ENCODE peak calls at places on chromosome 4, in four cellular contexts. Y is IMR-90, E is endothelial cell of umbilical vein, A is GM12878. S is an unnamed sample.
A peak's percentile ranks its signal among the peaks of the same experiment; 100 is the strongest.

GRCh38 chr4:112973897-112974296 is 75.6 kb upstream of the ANK2 start:
- DNase-seq in Y (no peak), E (no peak), A (no peak), S (no peak)

GRCh38 chr4:13548059-13548983 is 4.0 kb upstream of the NKX3-2 start:
- DNase-seq in Y (no peak), E (no peak), A (no peak), S (no peak)

GRCh38 chr4:100795581-100795980 is 277.8 kb upstream of the EMCN start:
- DNase-seq in Y (no peak), E (no peak), A (no peak), S (no peak)

GRCh38 chr4:88939697-88940096 is 117.3 kb downstream of the FAM13A start:
- DNase-seq in Y (peak; percentile 69), E (no peak), A (no peak), S (no peak)

GRCh38 chr4:176635372-176636261 is 157.1 kb downstream of the VEGFC start:
- DNase-seq in Y (peak; percentile 90), E (peak; percentile 68), A (no peak), S (no peak)

GRCh38 chr4:85166318-85166717 is 199.8 kb upstream of the WDFY3 start:
- DNase-seq in Y (no peak), E (no peak), A (no peak), S (no peak)

GRCh38 chr4:176638992-176639391 is 153.7 kb downstream of the VEGFC start:
- DNase-seq in Y (peak; percentile 23), E (no peak), A (no peak), S (no peak)

GRCh38 chr4:19095491-19096046 is 1074.0 kb upstream of the LCORL start:
- DNase-seq in Y (no peak), E (no peak), A (no peak), S (no peak)

GRCh38 chr4:57580710-57581109 is 470.5 kb upstream of the IGFBP7 start:
- DNase-seq in Y (no peak), E (no peak), A (no peak), S (no peak)

GRCh38 chr4:167222098-167222497 is 12.2 kb downstream of the SPOCK3 start:
- DNase-seq in Y (no peak), E (no peak), A (peak; percentile 37), S (no peak)

GRCh38 chr4:1495416-1496115 is 89.3 kb upstream of the NKX1-1 start:
- DNase-seq in Y (no peak), E (no peak), A (no peak), S (no peak)

GRCh38 chr4:183636488-183636887 is 22.5 kb downstream of the RWDD4 start:
- DNase-seq in Y (no peak), E (peak; percentile 44), A (no peak), S (no peak)

GRCh38 chr4:159606835-159607234 is 504.0 kb downstream of the RAPGEF2 start:
- DNase-seq in Y (no peak), E (no peak), A (no peak), S (no peak)

GRCh38 chr4:122762520-122762919 is 30.0 kb downstream of the BBS12 start:
- DNase-seq in Y (no peak), E (no peak), A (no peak), S (no peak)

GRCh38 chr4:100019821-100020220 is 69.7 kb upstream of the H2AZ1 start:
- DNase-seq in Y (no peak), E (no peak), A (no peak), S (no peak)

GRCh38 chr4:6926681-6927478 is 17.3 kb downstream of the TBC1D14 start:
- DNase-seq in Y (peak; percentile 60), E (no peak), A (no peak), S (peak; percentile 80)

GRCh38 chr4:142265536-142265935 is 580.6 kb downstream of the INPP4B start:
- DNase-seq in Y (peak; percentile 75), E (peak; percentile 70), A (no peak), S (no peak)

GRCh38 chr4:122797405-122798094 is 29.1 kb upstream of the FGF2 start:
- DNase-seq in Y (no peak), E (no peak), A (no peak), S (no peak)

GRCh38 chr4:40584517-40585141 is 45.0 kb downstream of the RBM47 start:
- DNase-seq in Y (no peak), E (no peak), A (no peak), S (no peak)

GRCh38 chr4:126242679-126243390 is 928.1 kb downstream of the FAT4 start:
- DNase-seq in Y (no peak), E (peak; percentile 53), A (no peak), S (no peak)

GRCh38 chr4:87983996-87984395 is 8.5 kb downstream of the SPP1 start:
- DNase-seq in Y (no peak), E (no peak), A (no peak), S (no peak)

GRCh38 chr4:70715097-70715496 is 6.7 kb upstream of the RUFY3 start:
- DNase-seq in Y (peak; percentile 52), E (no peak), A (no peak), S (no peak)

GRCh38 chr4:126213996-126214395 is 899.2 kb downstream of the FAT4 start:
- DNase-seq in Y (no peak), E (no peak), A (no peak), S (no peak)

GRCh38 chr4:147756417-147756816 is 24.5 kb downstream of the ARHGAP10 start:
- DNase-seq in Y (no peak), E (no peak), A (no peak), S (no peak)

GRCh38 chr4:147760176-147760575 is 28.3 kb downstream of the ARHGAP10 start:
- DNase-seq in Y (no peak), E (no peak), A (no peak), S (no peak)

GRCh38 chr4:147753047-147753446 is 21.2 kb downstream of the ARHGAP10 start:
- DNase-seq in Y (no peak), E (no peak), A (no peak), S (no peak)

GRCh38 chr4:147754037-147754445 is 22.2 kb downstream of the ARHGAP10 start:
- DNase-seq in Y (peak; percentile 95), E (peak; percentile 61), A (no peak), S (no peak)

GRCh38 chr4:147755567-147756295 is 23.8 kb downstream of the ARHGAP10 start:
- DNase-seq in Y (peak; percentile 83), E (no peak), A (no peak), S (no peak)
- TF ChIP-seq FOS in Y (no peak), E (no peak), A (no peak), S (no peak)

DNA sequence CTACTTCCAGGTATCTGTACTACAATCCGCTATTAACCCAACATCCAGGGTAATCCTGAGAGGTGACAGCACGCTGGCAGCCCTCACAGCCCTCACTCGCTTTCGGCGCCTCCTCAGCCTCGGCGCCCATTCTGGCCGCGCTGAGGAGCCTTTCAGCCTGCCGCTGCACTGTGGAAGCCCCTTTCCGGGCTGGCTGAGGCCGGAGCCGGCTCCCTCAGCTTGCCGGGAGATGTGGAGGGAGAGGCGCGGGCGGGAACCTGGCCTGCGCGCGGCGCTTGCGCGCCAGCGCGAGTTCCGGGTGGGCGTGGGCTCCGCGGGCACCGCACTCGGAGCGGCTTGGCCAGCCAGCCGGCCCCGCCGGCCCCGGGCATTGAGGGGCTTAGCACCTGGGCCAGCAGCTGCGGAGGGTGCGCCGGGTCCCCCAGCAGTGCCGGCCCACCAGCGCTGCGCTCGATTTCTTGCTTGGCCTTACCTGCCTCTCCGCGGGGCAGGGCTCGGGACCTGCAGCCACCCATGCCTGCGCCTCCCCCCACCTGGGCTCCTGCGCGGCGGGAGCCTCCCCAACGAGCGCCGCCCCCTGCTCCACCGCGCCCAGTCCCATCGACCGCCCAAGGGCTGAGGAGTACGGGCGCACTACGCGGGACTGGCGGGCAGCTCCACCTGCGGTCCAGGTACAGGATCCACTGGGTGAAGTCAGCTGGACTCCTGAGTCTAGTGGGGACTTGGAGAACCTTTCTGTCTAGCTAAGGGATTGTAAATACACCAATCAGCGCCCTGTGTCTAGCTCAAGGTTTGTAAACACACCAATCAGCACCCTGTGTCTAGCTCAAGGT is 87.3 kb downstream of the PRSS12 start:
- DNase-seq in Y (no peak), E (no peak), A (no peak), S (no peak)
- TF ChIP-seq FOS in Y (no peak), E (no peak), A (no peak), S (no peak)

GRCh38 chr4:80462537-80463207 is 127.1 kb downstream of the CFAP299 start:
- DNase-seq in Y (no peak), E (no peak), A (peak; percentile 5), S (no peak)

GRCh38 chr4:80459918-80460473 is 124.5 kb downstream of the CFAP299 start:
- DNase-seq in Y (no peak), E (no peak), A (no peak), S (no peak)

GRCh38 chr4:80463509-80463908 is 128.0 kb downstream of the CFAP299 start:
- DNase-seq in Y (no peak), E (no peak), A (no peak), S (no peak)

GRCh38 chr4:80465238-80465637 is 129.7 kb downstream of the CFAP299 start:
- DNase-seq in Y (peak; percentile 26), E (no peak), A (no peak), S (no peak)

DNA sequence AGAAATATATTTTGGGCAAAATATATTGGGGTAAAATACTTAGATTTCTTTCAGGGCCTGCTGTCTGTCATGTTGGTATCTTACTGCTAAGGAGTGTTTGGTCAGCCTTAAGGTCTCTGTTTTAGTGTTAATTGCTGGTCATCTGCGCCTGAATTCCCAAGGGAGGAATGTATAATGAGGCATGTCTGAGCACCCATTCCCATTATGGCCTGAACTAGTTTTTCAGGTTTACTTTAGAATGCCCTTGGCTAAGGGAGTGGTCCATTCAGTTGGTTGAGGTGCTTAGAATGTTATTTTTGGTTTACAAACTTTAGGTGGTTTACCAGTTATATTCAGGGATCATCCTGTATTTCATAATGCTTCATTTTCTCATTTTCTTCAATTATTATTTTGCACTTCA is 125.9 kb downstream of the CFAP299 start:
- DNase-seq in Y (no peak), E (no peak), A (no peak), S (no peak)
- TF ChIP-seq FOS in Y (no peak), E (no peak), A (no peak), S (no peak)

GRCh38 chr4:108272566-108272965 is 103.8 kb upstream of the LEF1 start:
- DNase-seq in Y (peak; percentile 70), E (no peak), A (no peak), S (no peak)

GRCh38 chr4:108276690-108277089 is 108.0 kb upstream of the LEF1 start:
- DNase-seq in Y (no peak), E (no peak), A (no peak), S (no peak)

GRCh38 chr4:108272046-108272445 is 103.3 kb upstream of the LEF1 start:
- DNase-seq in Y (peak; percentile 5), E (no peak), A (no peak), S (no peak)

DNA sequence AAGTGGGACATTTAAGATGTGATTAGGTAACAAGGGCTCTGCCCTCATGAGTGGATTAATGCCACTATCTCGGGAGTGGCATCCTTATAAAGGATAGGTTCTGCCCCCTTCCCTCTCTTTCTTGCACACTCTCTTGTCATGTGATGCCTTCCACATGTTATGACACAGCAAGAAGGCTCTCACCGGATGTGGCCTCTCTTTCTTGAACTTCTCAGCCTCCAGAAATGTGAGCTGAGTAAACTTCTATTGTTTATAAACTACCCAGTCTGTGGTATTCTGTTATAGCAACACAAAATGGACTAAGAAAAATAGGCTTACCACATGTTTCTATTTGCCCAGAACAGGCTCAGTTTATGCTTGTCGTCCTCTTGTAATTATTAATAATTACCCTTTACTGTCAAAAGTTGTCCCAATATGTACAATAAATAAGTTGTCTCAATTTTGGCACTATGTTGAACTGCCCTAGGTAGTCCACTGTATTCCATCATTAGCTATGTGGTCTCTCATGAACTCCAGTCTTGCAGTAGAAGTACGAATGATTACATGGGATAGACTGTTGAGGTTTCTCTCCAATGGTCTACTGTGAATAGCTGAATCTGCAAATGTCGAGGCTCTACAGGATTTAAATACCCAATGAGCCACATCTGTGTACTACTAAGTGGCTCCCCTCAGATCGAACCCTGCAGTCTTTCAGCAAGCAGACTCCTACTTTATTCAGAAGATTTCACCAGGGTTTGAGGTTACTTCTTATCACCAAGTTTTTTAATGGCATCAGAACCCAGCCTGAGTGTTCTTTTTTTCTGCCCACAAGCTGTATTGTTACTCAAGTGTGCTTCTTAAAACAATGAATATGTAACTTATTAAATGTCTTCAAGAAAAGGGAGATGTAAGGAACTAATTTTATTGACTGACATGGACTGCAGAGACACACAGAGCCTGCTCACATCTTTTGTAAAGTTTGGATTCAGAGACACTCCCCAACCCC is 102.0 kb upstream of the LEF1 start:
- DNase-seq in Y (peak; percentile 94), E (no peak), A (no peak), S (no peak)
- TF ChIP-seq FOS in Y (no peak), E (no peak), A (no peak), S (no peak)

S was measured in K562.